ENCODE peak calls at places on chromosome 11, in six cellular contexts. B is astrocyte of the spinal cord, X is cardiac fibroblast, V is hepatocyte, T is Calu3, W is body of pancreas. Y is an unnamed sample.

GRCh38 chr11:130677486-130678153 is 229.2 kb downstream of the ADAMTS15 start:
- DNase-seq in X (peak), T (peak), V (peak), W (no peak), B (peak), Y (no peak)

GRCh38 chr11:19027829-19028595 is 32.5 kb downstream of the MRGPRX2 start:
- DNase-seq in X (peak), T (peak), V (peak), W (peak), B (peak), Y (no peak)

GRCh38 chr11:36073411-36074203 is 129.7 kb downstream of the LDLRAD3 start:
- DNase-seq in B (peak), V (peak), W (no peak), T (no peak), X (peak), Y (no peak)

GRCh38 chr11:30291331-30291730 is 31.6 kb upstream of the ARL14EP start:
- DNase-seq in X (no peak), W (no peak), B (no peak), T (no peak), V (no peak), Y (no peak)

GRCh38 chr11:46659908-46660307 is 40.5 kb downstream of the ARHGAP1 start:
- DNase-seq in T (no peak), W (no peak), B (peak), V (no peak), X (peak), Y (no peak)

GRCh38 chr11:15258433-15259350 is 144.0 kb downstream of the INSC start:
- DNase-seq in X (peak), B (peak), T (peak), W (peak), V (peak), Y (no peak)

GRCh38 chr11:103279821-103280220 is 170.6 kb downstream of the DYNC2H1 start:
- DNase-seq in V (no peak), W (no peak), B (no peak), T (no peak), X (no peak), Y (no peak)

GRCh38 chr11:57347336-57347735 is 9.2 kb downstream of the P2RX3 start:
- DNase-seq in W (no peak), B (no peak), V (no peak), T (no peak), X (no peak), Y (no peak)

GRCh38 chr11:76579047-76579751 is 91.3 kb downstream of the LRRC32 start:
- DNase-seq in V (peak), W (no peak), X (peak), B (peak), T (no peak), Y (no peak)
- TF ChIP-seq CTCF in V (peak), W (no peak), X (peak), B (peak), T (no peak), Y (no peak)

GRCh38 chr11:61764606-61765260 is 12.3 kb downstream of the MYRF start:
- DNase-seq in T (no peak), V (peak), X (peak), W (no peak), B (no peak), Y (no peak)
- TF ChIP-seq CTCF in T (no peak), V (no peak), X (no peak), W (no peak), B (no peak), Y (no peak)

GRCh38 chr11:1691027-1691877 is 5.7 kb upstream of the KRTAP5-6 start:
- DNase-seq in X (no peak), B (no peak), W (no peak), T (no peak), V (peak), Y (no peak)
- TF ChIP-seq CTCF in X (no peak), B (no peak), W (no peak), T (no peak), V (peak), Y (no peak)

GRCh38 chr11:60972182-60973030 is 926 bp downstream of the CD6 start:
- DNase-seq in W (no peak), V (no peak), T (no peak), X (no peak), B (no peak), Y (no peak)

GRCh38 chr11:60970369-60970774 is 1.1 kb upstream of the CD6 start:
- DNase-seq in X (peak), B (peak), W (peak), T (peak), V (peak), Y (no peak)

GRCh38 chr11:60968223-60968622 is 3.3 kb upstream of the CD6 start:
- DNase-seq in V (no peak), W (no peak), X (no peak), T (no peak), B (no peak), Y (no peak)

GRCh38 chr11:60971520-60971919 is at the start of gene CD6:
- DNase-seq in W (no peak), X (no peak), V (no peak), B (no peak), T (no peak), Y (no peak)

GRCh38 chr11:60970890-60971289 is 590 bp upstream of the CD6 start:
- DNase-seq in X (no peak), W (no peak), V (no peak), B (no peak), T (no peak), Y (no peak)
- TF ChIP-seq CTCF in X (no peak), W (no peak), V (no peak), B (no peak), T (no peak), Y (no peak)

DNA sequence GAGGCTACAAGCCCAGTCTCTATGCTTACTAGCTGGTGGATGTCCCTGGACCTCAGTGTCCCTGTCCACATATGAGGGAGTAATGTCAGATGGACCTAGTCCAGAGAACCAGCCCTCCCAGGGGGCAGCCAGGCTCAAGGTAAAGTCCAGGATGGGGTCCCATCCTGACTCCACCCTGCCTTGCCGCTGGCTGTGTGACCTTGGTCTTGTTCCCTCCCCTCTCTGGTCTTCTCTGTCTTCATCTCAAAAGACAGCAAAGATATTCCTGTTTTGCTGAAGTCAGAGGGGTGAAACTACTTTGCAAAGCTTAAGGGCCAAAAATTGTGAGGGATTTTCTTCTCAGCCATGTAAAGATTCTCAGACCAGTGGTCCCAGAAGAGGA is 9.2 kb upstream of the C11orf96 start:
- DNase-seq in V (no peak), W (no peak), T (no peak), B (no peak), X (no peak), Y (no peak)
- TF ChIP-seq CTCF in V (no peak), W (no peak), T (no peak), B (no peak), X (no peak), Y (no peak)

GRCh38 chr11:82038151-82038550 is 695.5 kb downstream of the FAM181B start:
- DNase-seq in B (no peak), T (no peak), X (no peak), V (no peak), W (no peak), Y (no peak)
- TF ChIP-seq CTCF in B (peak), T (no peak), X (no peak), V (no peak), W (no peak), Y (no peak)

DNA sequence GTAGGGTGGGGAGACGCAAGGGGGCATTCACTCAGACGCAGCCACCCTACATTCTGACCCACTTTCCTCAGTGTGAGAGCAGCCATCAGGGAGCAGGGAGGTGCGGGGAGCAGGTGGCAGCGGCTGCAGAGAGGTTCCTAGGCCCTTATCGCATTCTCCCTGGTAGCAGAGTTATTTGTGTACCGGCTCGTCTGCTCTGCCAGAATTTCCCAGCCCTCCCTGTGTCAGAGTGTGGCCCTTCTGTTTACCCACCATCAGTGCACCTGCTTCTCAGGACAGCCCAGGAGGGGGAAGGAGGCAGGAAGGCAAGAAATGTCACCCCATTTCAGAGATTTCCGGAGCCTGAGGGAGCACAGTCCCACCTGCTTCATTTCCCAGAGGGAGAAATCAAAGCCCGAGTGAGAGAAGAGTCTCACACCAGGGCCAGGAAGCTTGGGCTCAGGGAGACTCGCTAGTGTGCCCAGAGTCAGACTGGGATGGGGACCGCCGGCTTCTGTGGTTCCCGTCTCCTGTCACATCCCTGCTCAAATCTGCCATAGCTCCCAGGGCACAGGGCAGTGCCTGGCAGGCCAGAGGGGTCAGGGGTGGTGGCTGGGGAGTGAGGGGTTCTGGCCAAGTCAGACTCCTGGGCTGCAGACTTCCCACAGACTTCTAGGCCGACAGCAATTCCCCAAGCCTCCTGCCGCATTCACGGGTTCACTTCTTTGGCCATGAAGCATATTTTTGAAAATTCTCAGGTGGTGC is 49.7 kb downstream of the ARRB1 start:
- DNase-seq in B (no peak), V (no peak), T (no peak), W (peak), X (no peak), Y (no peak)
- TF ChIP-seq CTCF in B (no peak), V (no peak), T (no peak), W (no peak), X (no peak), Y (no peak)

DNA sequence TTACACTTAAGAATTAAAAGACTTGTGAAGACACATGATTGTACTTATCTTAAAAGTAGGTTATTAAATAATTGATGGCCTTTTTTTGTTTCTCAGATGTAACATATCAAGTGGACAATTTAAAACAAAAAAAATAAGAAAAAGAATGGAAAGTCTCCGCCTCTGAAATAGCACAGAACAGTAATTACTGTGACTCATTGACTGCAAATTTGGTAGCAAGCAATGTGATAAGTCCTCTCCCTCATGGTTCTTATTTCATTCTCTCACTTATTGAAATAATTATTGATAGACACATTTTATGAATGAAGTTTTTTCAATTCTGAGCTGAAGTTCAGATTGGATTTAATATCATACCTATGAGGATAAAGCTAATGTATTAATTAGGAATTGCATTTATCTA is 717.9 kb upstream of the LUZP2 start:
- DNase-seq in W (no peak), V (no peak), B (peak), X (peak), T (no peak), Y (no peak)
- TF ChIP-seq CTCF in W (no peak), V (no peak), B (no peak), X (no peak), T (no peak), Y (no peak)

DNA sequence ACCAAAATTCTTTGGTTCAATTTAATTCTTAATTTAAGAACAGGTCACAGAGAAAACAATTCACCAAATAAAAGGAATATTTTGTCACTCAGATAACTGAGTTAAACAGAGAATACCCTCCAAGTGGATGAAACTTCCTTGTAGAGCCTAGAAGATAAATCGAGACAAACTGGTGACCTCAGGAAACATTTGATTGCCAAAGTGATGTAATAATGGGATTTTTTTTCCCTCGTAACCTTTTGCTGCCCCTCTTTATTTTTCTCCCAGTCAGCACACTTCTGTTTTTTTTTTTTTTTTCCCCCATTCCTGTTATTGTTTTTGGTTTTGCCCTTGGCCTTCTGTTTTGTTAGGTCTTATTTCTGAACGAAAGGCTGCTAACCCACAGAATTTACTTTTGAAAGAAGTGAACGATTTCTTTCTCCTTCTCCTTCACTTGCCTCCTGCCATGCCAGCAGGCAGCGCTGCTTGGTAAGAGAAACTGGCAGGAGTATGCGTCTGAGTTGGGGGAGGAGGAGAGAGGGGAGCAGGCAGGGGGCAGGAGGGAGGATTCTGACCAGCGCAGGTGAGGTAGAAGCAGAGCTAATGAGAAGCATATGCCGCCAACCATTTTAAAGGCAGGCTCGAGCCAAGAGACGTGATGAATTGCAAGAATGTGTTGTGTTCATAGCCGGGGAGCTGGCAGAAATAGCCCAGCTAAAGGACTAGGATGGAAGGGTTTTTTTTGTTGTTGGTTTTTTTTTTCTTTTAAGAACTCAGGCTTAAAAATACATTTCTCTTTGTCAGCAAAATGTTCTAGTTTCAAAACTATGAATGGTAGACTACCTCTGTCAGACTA is 121.9 kb upstream of the MTMR2 start:
- DNase-seq in B (peak), V (peak), X (peak), W (peak), T (no peak), Y (peak)
- TF ChIP-seq CTCF in B (peak), V (peak), X (peak), W (no peak), T (no peak), Y (no peak)

GRCh38 chr11:65594991-65595920 is at the start of gene KCNK7:
- DNase-seq in B (no peak), T (no peak), V (no peak), X (peak), W (no peak), Y (no peak)

GRCh38 chr11:65593518-65594414 is 1.8 kb downstream of the KCNK7 start:
- DNase-seq in V (no peak), B (no peak), T (peak), W (no peak), X (peak), Y (no peak)

GRCh38 chr11:65598258-65598699 is 2.7 kb upstream of the KCNK7 start:
- DNase-seq in W (no peak), T (no peak), X (no peak), V (no peak), B (no peak), Y (no peak)

GRCh38 chr11:65595921-65596281 is 301 bp upstream of the KCNK7 start:
- DNase-seq in X (no peak), W (no peak), V (no peak), B (no peak), T (no peak), Y (no peak)

DNA sequence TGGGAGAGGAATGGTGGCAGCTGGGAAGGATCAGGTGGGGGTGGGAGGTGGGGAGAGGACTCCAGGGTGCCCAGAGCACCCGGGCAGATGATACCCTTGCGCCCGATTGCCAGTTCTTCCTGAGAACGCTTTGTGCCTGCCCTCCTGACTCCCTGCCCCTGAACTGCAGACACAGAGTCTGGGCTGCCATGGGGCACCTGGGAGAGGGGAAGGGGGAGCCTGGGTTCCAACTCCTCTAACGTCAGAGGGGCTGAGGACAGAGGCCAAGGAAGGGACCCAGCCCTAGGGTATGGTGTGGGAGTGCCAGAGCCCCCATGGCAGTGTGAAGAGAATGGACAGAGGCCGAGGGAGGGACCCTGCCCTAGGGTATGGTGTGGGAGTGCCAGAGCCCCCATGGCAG is 920 bp upstream of the KCNK7 start:
- DNase-seq in W (no peak), X (no peak), V (no peak), T (no peak), B (no peak), Y (no peak)
- TF ChIP-seq CTCF in W (no peak), X (no peak), V (no peak), T (no peak), B (no peak), Y (no peak)

Y was measured in omental fat pad.